ENCODE peak calls at places on chromosomes 11 and 22, in eight cellular contexts. W is lower leg skin; N is KBM-7; J is NCI-H524; K is stimulated activated CD8-positive, alpha-beta memory T cell treated with anti-CD3 and anti-CD28 coated beads, Interleukin-15, amount 100 ng/mL, for 24 hours; M is glomerular endothelial cell; R is dermis microvascular lymphatic vessel endothelial cell; P is neural progenitor cell. C is an unnamed sample.

GRCh38 chr22:50526849-50527801 is 1.7 kb upstream of the SCO2 start:
- DNase-seq in W (peak), N (peak), J (peak), K (no peak), M (no peak), R (no peak), P (peak), C (peak)

GRCh38 chr22:32335471-32335870 is 22.2 kb upstream of the RFPL3 start:
- DNase-seq in W (no peak), N (no peak), J (no peak), K (no peak), M (no peak), R (no peak), P (peak), C (no peak)

GRCh38 chr11:45847908-45848316 is 637 bp downstream of the CRY2 start:
- DNase-seq in W (peak), N (peak), J (peak), K (no peak), M (no peak), R (no peak), P (peak), C (no peak)

GRCh38 chr11:47051217-47051616 is 114.7 kb downstream of the CSTPP1 start:
- DNase-seq in W (no peak), N (no peak), J (no peak), K (no peak), M (no peak), R (no peak), P (no peak), C (no peak)

GRCh38 chr11:49424136-49424535 is 215.7 kb upstream of the FOLH1 start:
- DNase-seq in W (no peak), N (no peak), J (no peak), K (no peak), M (no peak), R (no peak), P (no peak), C (no peak)

GRCh38 chr11:13126430-13126829 is 117.3 kb downstream of the RASSF10 start:
- DNase-seq in W (no peak), N (no peak), J (no peak), K (no peak), M (no peak), R (peak), P (no peak), C (no peak)

GRCh38 chr11:121221801-121222200 is 70.8 kb upstream of the SC5D start:
- DNase-seq in W (no peak), N (no peak), J (no peak), K (no peak), M (no peak), R (no peak), P (no peak), C (no peak)

GRCh38 chr11:103433976-103434375 is 324.8 kb downstream of the DYNC2H1 start:
- DNase-seq in W (no peak), N (no peak), J (no peak), K (no peak), M (peak), R (no peak), P (no peak), C (no peak)

GRCh38 chr11:135037828-135038227 is 625.8 kb upstream of the B3GAT1 start:
- DNase-seq in W (no peak), N (no peak), J (no peak), K (no peak), M (no peak), R (no peak), P (no peak), C (no peak)

GRCh38 chr11:108609681-108610080 is 16.1 kb upstream of the EXPH5 start:
- DNase-seq in W (no peak), N (no peak), J (no peak), K (no peak), M (no peak), R (no peak), P (no peak), C (no peak)

GRCh38 chr11:75492181-75492820 is 33.4 kb downstream of the GDPD5 start:
- DNase-seq in W (no peak), N (peak), J (no peak), K (peak), M (no peak), R (no peak), P (no peak), C (peak)

GRCh38 chr11:68914761-68915160 is 11.1 kb downstream of the IGHMBP2 start:
- DNase-seq in W (no peak), N (no peak), J (no peak), K (no peak), M (no peak), R (no peak), P (no peak), C (no peak)

GRCh38 chr11:3085052-3085451 is 27.8 kb upstream of the CARS1 start:
- DNase-seq in W (no peak), N (no peak), J (peak), K (no peak), M (no peak), R (no peak), P (no peak), C (no peak)

GRCh38 chr11:62451243-62451626 is 32.4 kb downstream of the SCGB1A1 start:
- DNase-seq in W (no peak), N (no peak), J (peak), K (no peak), M (no peak), R (no peak), P (no peak), C (no peak)

GRCh38 chr22:42805016-42805997 is 51.8 kb downstream of the ARFGAP3 start:
- DNase-seq in W (no peak), N (no peak), J (no peak), K (no peak), M (no peak), R (peak), P (peak), C (no peak)

GRCh38 chr11:12285811-12286222 is 91.6 kb upstream of the PARVA start:
- DNase-seq in W (peak), N (no peak), J (peak), K (no peak), M (no peak), R (no peak), P (no peak), C (no peak)

GRCh38 chr22:47048123-47049077 is 285.9 kb downstream of the TBC1D22A start:
- DNase-seq in W (no peak), N (no peak), J (no peak), K (no peak), M (no peak), R (no peak), P (no peak), C (no peak)

GRCh38 chr11:23997356-23997755 is 499.5 kb upstream of the LUZP2 start:
- DNase-seq in W (no peak), N (no peak), J (no peak), K (no peak), M (no peak), R (no peak), P (no peak), C (no peak)

GRCh38 chr11:28951191-28951590 is 843.0 kb downstream of the METTL15 start:
- DNase-seq in W (no peak), N (no peak), J (no peak), K (no peak), M (no peak), R (no peak), P (no peak), C (no peak)

GRCh38 chr22:32475428-32476010 is 908 bp downstream of the FBXO7 start:
- DNase-seq in W (peak), N (no peak), J (peak), K (no peak), M (no peak), R (no peak), P (peak), C (peak)

GRCh38 chr22:17429516-17429915 is 60.3 kb downstream of the CECR2 start:
- DNase-seq in W (no peak), N (no peak), J (no peak), K (no peak), M (no peak), R (no peak), P (no peak), C (no peak)